ENCODE peak calls at places on chromosome 18, in six cellular contexts. One of them, this sample, is unnamed.

GRCh38 chr18:79611040-79611681 is 68.4 kb upstream of the CTDP1 start:
- DNase-seq in A549: no peak
- DNase-seq in BJ: no peak
- DNase-seq in epithelial cell of proximal tubule: no peak
- DNase-seq in tibial artery: peak
- DNase-seq in naive thymus-derived CD4-positive, alpha-beta T cell: no peak
- DNase-seq in this sample: no peak

GRCh38 chr18:28147674-28148171 is 29.2 kb downstream of the CDH2 start:
- DNase-seq in A549: no peak
- DNase-seq in BJ: no peak
- DNase-seq in epithelial cell of proximal tubule: peak
- DNase-seq in tibial artery: no peak
- DNase-seq in naive thymus-derived CD4-positive, alpha-beta T cell: no peak
- DNase-seq in this sample: no peak

GRCh38 chr18:26685438-26686173 is 137.3 kb upstream of the KCTD1 start:
- DNase-seq in A549: no peak
- DNase-seq in BJ: no peak
- DNase-seq in epithelial cell of proximal tubule: no peak
- DNase-seq in tibial artery: no peak
- DNase-seq in naive thymus-derived CD4-positive, alpha-beta T cell: no peak
- DNase-seq in this sample: no peak

GRCh38 chr18:78293940-78294401 is 685.6 kb upstream of the SALL3 start:
- DNase-seq in A549: no peak
- DNase-seq in BJ: no peak
- DNase-seq in epithelial cell of proximal tubule: peak
- DNase-seq in tibial artery: no peak
- DNase-seq in naive thymus-derived CD4-positive, alpha-beta T cell: no peak
- DNase-seq in this sample: no peak

GRCh38 chr18:5693637-5694175 is 149.9 kb upstream of the EPB41L3 start:
- DNase-seq in A549: no peak
- DNase-seq in BJ: no peak
- DNase-seq in epithelial cell of proximal tubule: no peak
- DNase-seq in tibial artery: no peak
- DNase-seq in naive thymus-derived CD4-positive, alpha-beta T cell: no peak
- DNase-seq in this sample: no peak

GRCh38 chr18:23143059-23143831 is 8.0 kb downstream of the CABLES1 start:
- DNase-seq in A549: no peak
- DNase-seq in BJ: no peak
- DNase-seq in epithelial cell of proximal tubule: no peak
- DNase-seq in tibial artery: peak
- DNase-seq in naive thymus-derived CD4-positive, alpha-beta T cell: no peak
- DNase-seq in this sample: no peak

GRCh38 chr18:293557-293956 is 25.7 kb upstream of the THOC1 start:
- DNase-seq in A549: no peak
- DNase-seq in BJ: no peak
- DNase-seq in epithelial cell of proximal tubule: no peak
- DNase-seq in tibial artery: no peak
- DNase-seq in naive thymus-derived CD4-positive, alpha-beta T cell: no peak
- DNase-seq in this sample: no peak

GRCh38 chr18:21571763-21572162 is 28.7 kb downstream of the ESCO1 start:
- DNase-seq in A549: no peak
- DNase-seq in BJ: no peak
- DNase-seq in epithelial cell of proximal tubule: no peak
- DNase-seq in tibial artery: no peak
- DNase-seq in naive thymus-derived CD4-positive, alpha-beta T cell: no peak
- DNase-seq in this sample: no peak

GRCh38 chr18:11992096-11992785 is 10.9 kb downstream of the IMPA2 start:
- DNase-seq in A549: no peak
- DNase-seq in BJ: no peak
- DNase-seq in epithelial cell of proximal tubule: no peak
- DNase-seq in tibial artery: no peak
- DNase-seq in naive thymus-derived CD4-positive, alpha-beta T cell: no peak
- DNase-seq in this sample: no peak

GRCh38 chr18:63365909-63366269 is 1.1 kb downstream of the KDSR start:
- DNase-seq in A549: peak
- DNase-seq in BJ: no peak
- DNase-seq in epithelial cell of proximal tubule: no peak
- DNase-seq in tibial artery: no peak
- DNase-seq in naive thymus-derived CD4-positive, alpha-beta T cell: no peak
- DNase-seq in this sample: no peak

GRCh38 chr18:63367241-63367953 is 391 bp upstream of the KDSR start:
- DNase-seq in A549: peak
- DNase-seq in BJ: peak
- DNase-seq in epithelial cell of proximal tubule: peak
- DNase-seq in tibial artery: peak
- DNase-seq in naive thymus-derived CD4-positive, alpha-beta T cell: peak
- DNase-seq in this sample: peak

GRCh38 chr18:63366991-63367240 is at the start of gene KDSR:
- DNase-seq in A549: no peak
- DNase-seq in BJ: no peak
- DNase-seq in epithelial cell of proximal tubule: no peak
- DNase-seq in tibial artery: no peak
- DNase-seq in naive thymus-derived CD4-positive, alpha-beta T cell: no peak
- DNase-seq in this sample: no peak

GRCh38 chr18:63366270-63366990 is 576 bp downstream of the KDSR start:
- DNase-seq in A549: peak
- DNase-seq in BJ: no peak
- DNase-seq in epithelial cell of proximal tubule: no peak
- DNase-seq in tibial artery: peak
- DNase-seq in naive thymus-derived CD4-positive, alpha-beta T cell: peak
- DNase-seq in this sample: peak

DNA sequence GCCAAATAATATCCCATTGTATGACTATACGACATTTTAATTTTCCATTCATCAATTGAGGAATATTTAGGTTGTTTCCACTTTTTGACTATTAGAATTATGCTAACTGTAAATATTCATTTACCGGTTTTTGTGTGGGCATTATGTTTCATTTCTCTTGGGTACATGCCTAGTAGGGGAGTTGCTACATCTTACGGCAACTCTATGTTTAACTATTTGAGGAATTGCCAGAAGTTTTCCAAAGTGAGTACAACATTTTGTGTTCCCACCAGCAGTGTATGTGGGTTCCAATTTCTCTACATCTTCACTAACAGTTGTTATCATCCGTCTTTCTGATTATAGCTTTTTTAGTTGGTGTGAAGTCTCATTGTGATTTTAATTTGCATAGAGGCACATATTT is 1.6 kb upstream of the KDSR start:
- DNase-seq in A549: no peak
- DNase-seq in BJ: no peak
- DNase-seq in epithelial cell of proximal tubule: no peak
- DNase-seq in tibial artery: no peak
- DNase-seq in naive thymus-derived CD4-positive, alpha-beta T cell: no peak
- DNase-seq in this sample: no peak
- H3K4me3 ChIP-seq in A549: peak
- H3K4me3 ChIP-seq in BJ: no peak
- H3K4me3 ChIP-seq in epithelial cell of proximal tubule: no peak
- H3K4me3 ChIP-seq in tibial artery: no peak
- H3K4me3 ChIP-seq in naive thymus-derived CD4-positive, alpha-beta T cell: no peak
- H3K4me3 ChIP-seq in this sample: no peak

GRCh38 chr18:50093366-50093765 is 101.6 kb downstream of the MYO5B start:
- DNase-seq in A549: no peak
- DNase-seq in BJ: no peak
- DNase-seq in epithelial cell of proximal tubule: no peak
- DNase-seq in tibial artery: no peak
- DNase-seq in naive thymus-derived CD4-positive, alpha-beta T cell: no peak
- DNase-seq in this sample: no peak

GRCh38 chr18:50097702-50098101 is 97.2 kb downstream of the MYO5B start:
- DNase-seq in A549: no peak
- DNase-seq in BJ: no peak
- DNase-seq in epithelial cell of proximal tubule: peak
- DNase-seq in tibial artery: no peak
- DNase-seq in naive thymus-derived CD4-positive, alpha-beta T cell: no peak
- DNase-seq in this sample: no peak

GRCh38 chr18:50099725-50100414 is 95.1 kb downstream of the MYO5B start:
- DNase-seq in A549: no peak
- DNase-seq in BJ: peak
- DNase-seq in epithelial cell of proximal tubule: peak
- DNase-seq in tibial artery: no peak
- DNase-seq in naive thymus-derived CD4-positive, alpha-beta T cell: no peak
- DNase-seq in this sample: no peak

GRCh38 chr18:50094221-50094773 is 100.7 kb downstream of the MYO5B start:
- DNase-seq in A549: no peak
- DNase-seq in BJ: no peak
- DNase-seq in epithelial cell of proximal tubule: no peak
- DNase-seq in tibial artery: no peak
- DNase-seq in naive thymus-derived CD4-positive, alpha-beta T cell: no peak
- DNase-seq in this sample: no peak

DNA sequence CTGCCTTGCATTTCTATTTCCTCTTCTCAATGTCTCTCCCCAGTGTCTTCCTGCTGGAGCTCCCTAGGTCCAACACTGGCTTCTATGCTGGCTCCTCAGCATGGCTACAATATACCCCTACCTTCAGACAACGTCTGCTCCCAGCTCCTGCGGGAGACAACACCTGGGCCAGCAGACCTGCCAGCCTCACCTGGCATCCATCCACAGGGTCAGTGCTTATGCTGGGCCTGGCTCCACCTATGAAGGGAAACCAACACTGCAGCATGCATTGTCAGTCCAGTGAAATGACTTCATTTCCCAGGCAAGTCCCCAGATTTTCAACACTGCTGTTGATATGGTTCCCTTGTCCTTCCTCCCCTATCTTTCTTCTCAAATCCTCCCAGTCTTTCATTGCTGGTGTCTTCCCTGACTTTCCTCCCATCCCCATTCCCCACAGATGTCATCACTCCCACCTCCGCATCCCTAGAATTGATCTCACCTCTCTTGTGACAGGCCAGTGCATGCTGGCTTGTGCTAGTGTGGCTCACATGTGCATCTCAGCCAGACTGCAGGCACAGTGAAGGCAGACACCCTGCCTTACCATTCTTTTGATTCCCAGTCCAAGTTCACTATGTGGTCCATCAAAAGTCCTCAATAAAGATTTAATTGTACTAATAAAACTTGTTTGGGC is 98.0 kb downstream of the MYO5B start:
- DNase-seq in A549: no peak
- DNase-seq in BJ: no peak
- DNase-seq in epithelial cell of proximal tubule: no peak
- DNase-seq in tibial artery: no peak
- DNase-seq in naive thymus-derived CD4-positive, alpha-beta T cell: no peak
- DNase-seq in this sample: no peak
- H3K4me3 ChIP-seq in A549: no peak
- H3K4me3 ChIP-seq in BJ: no peak
- H3K4me3 ChIP-seq in epithelial cell of proximal tubule: no peak
- H3K4me3 ChIP-seq in tibial artery: no peak
- H3K4me3 ChIP-seq in naive thymus-derived CD4-positive, alpha-beta T cell: no peak
- H3K4me3 ChIP-seq in this sample: no peak

DNA sequence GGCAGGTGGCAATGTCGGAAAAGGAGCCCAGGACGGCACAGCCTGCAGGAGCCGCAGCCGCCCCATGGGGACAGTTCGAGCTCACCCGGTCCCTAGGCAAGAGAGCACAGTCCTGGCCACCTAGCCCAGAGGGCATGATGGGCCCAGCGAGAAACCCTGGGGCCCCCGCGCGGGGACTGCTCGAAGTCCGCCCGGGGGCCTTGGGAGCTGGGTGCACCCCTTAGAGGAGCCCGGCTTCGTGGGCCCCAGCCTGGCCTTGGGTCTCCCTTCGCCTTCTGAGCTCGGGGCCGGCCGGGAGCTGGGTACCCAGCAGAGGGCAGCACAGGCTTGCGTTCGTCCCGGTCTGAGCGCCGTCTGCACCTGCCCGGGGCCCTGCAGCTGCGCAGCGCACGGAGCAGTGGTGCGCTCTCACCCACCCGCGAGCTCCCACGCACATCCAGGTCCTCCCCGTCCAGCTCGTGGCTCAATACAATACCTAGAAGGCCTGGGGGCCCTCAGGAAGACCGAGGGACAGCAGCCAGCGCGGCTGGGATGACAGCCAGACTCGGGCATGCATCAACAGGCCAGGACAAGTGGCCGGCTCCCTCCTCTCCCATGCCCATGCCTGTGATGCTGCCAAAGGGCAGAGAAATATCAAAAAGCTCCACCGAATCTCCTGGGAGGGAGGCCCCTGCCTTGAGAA is 96.2 kb upstream of the ZNF532 start:
- DNase-seq in A549: peak
- DNase-seq in BJ: no peak
- DNase-seq in epithelial cell of proximal tubule: no peak
- DNase-seq in tibial artery: peak
- DNase-seq in naive thymus-derived CD4-positive, alpha-beta T cell: peak
- DNase-seq in this sample: no peak
- H3K4me3 ChIP-seq in A549: peak
- H3K4me3 ChIP-seq in BJ: no peak
- H3K4me3 ChIP-seq in epithelial cell of proximal tubule: peak
- H3K4me3 ChIP-seq in tibial artery: peak
- H3K4me3 ChIP-seq in naive thymus-derived CD4-positive, alpha-beta T cell: no peak
- H3K4me3 ChIP-seq in this sample: no peak

GRCh38 chr18:62714671-62715438 is 486 bp upstream of the PHLPP1 start:
- DNase-seq in A549: peak
- DNase-seq in BJ: peak
- DNase-seq in epithelial cell of proximal tubule: peak
- DNase-seq in tibial artery: peak
- DNase-seq in naive thymus-derived CD4-positive, alpha-beta T cell: peak
- DNase-seq in this sample: peak
- H3K4me3 ChIP-seq in A549: peak
- H3K4me3 ChIP-seq in BJ: peak
- H3K4me3 ChIP-seq in epithelial cell of proximal tubule: peak
- H3K4me3 ChIP-seq in tibial artery: peak
- H3K4me3 ChIP-seq in naive thymus-derived CD4-positive, alpha-beta T cell: peak
- H3K4me3 ChIP-seq in this sample: peak

GRCh38 chr18:9495465-9495864 is 20.2 kb downstream of the RALBP1 start:
- DNase-seq in A549: no peak
- DNase-seq in BJ: no peak
- DNase-seq in epithelial cell of proximal tubule: no peak
- DNase-seq in tibial artery: no peak
- DNase-seq in naive thymus-derived CD4-positive, alpha-beta T cell: no peak
- DNase-seq in this sample: no peak
- H3K4me3 ChIP-seq in A549: no peak
- H3K4me3 ChIP-seq in BJ: no peak
- H3K4me3 ChIP-seq in epithelial cell of proximal tubule: no peak
- H3K4me3 ChIP-seq in tibial artery: no peak
- H3K4me3 ChIP-seq in naive thymus-derived CD4-positive, alpha-beta T cell: no peak
- H3K4me3 ChIP-seq in this sample: no peak

GRCh38 chr18:46310675-46311345 is 206.6 kb downstream of the HAUS1 start:
- DNase-seq in A549: no peak
- DNase-seq in BJ: no peak
- DNase-seq in epithelial cell of proximal tubule: no peak
- DNase-seq in tibial artery: no peak
- DNase-seq in naive thymus-derived CD4-positive, alpha-beta T cell: no peak
- DNase-seq in this sample: no peak

GRCh38 chr18:46310258-46310657 is 206.1 kb downstream of the HAUS1 start:
- DNase-seq in A549: no peak
- DNase-seq in BJ: no peak
- DNase-seq in epithelial cell of proximal tubule: no peak
- DNase-seq in tibial artery: no peak
- DNase-seq in naive thymus-derived CD4-positive, alpha-beta T cell: no peak
- DNase-seq in this sample: no peak

GRCh38 chr18:46314011-46314410 is 209.8 kb downstream of the HAUS1 start:
- DNase-seq in A549: no peak
- DNase-seq in BJ: no peak
- DNase-seq in epithelial cell of proximal tubule: no peak
- DNase-seq in tibial artery: no peak
- DNase-seq in naive thymus-derived CD4-positive, alpha-beta T cell: no peak
- DNase-seq in this sample: no peak

GRCh38 chr18:46313521-46313920 is 209.3 kb downstream of the HAUS1 start:
- DNase-seq in A549: no peak
- DNase-seq in BJ: no peak
- DNase-seq in epithelial cell of proximal tubule: no peak
- DNase-seq in tibial artery: no peak
- DNase-seq in naive thymus-derived CD4-positive, alpha-beta T cell: no peak
- DNase-seq in this sample: no peak

GRCh38 chr18:46311491-46311890 is 207.3 kb downstream of the HAUS1 start:
- DNase-seq in A549: no peak
- DNase-seq in BJ: no peak
- DNase-seq in epithelial cell of proximal tubule: no peak
- DNase-seq in tibial artery: no peak
- DNase-seq in naive thymus-derived CD4-positive, alpha-beta T cell: no peak
- DNase-seq in this sample: no peak
- H3K4me3 ChIP-seq in A549: no peak
- H3K4me3 ChIP-seq in BJ: no peak
- H3K4me3 ChIP-seq in epithelial cell of proximal tubule: no peak
- H3K4me3 ChIP-seq in tibial artery: no peak
- H3K4me3 ChIP-seq in naive thymus-derived CD4-positive, alpha-beta T cell: no peak
- H3K4me3 ChIP-seq in this sample: no peak

GRCh38 chr18:39435209-39435608 is 1869.6 kb upstream of the CELF4 start:
- DNase-seq in A549: no peak
- DNase-seq in BJ: no peak
- DNase-seq in epithelial cell of proximal tubule: no peak
- DNase-seq in tibial artery: no peak
- DNase-seq in naive thymus-derived CD4-positive, alpha-beta T cell: no peak
- DNase-seq in this sample: no peak
- H3K4me3 ChIP-seq in A549: no peak
- H3K4me3 ChIP-seq in BJ: no peak
- H3K4me3 ChIP-seq in epithelial cell of proximal tubule: no peak
- H3K4me3 ChIP-seq in tibial artery: no peak
- H3K4me3 ChIP-seq in naive thymus-derived CD4-positive, alpha-beta T cell: no peak
- H3K4me3 ChIP-seq in this sample: no peak

This sample was measured in Jurkat, Clone E6-1.